ENCODE peak calls at places on chromosomes 11 and 22, in six cellular contexts. P is A549, G is GM23338, W is SK-N-SH, Q is HCT116, F is K562. O is an unnamed sample.
A peak's percentile ranks its signal among the peaks of the same experiment; 100 is the strongest.

GRCh38 chr11:11842426-11843008 is 745 bp downstream of the USP47 start:
- DNase-seq in F (peak; percentile 82), P (peak; percentile 66), G (peak; percentile 58), W (peak; percentile 54), Q (peak; percentile 53), O (peak; percentile 86)

GRCh38 chr11:13140028-13140870 is 131.1 kb downstream of the RASSF10 start:
- DNase-seq in P (peak; percentile 81), W (no peak), Q (no peak), F (no peak), G (no peak), O (no peak)

GRCh38 chr11:64859542-64860414 is 15.3 kb upstream of the CDC42BPG start:
- DNase-seq in F (no peak), P (no peak), Q (no peak), G (no peak), W (no peak), O (peak; percentile 75)

GRCh38 chr11:38530226-38530625 is 1932.2 kb upstream of the RAG2 start:
- DNase-seq in F (no peak), G (no peak), Q (no peak), P (no peak), W (no peak), O (no peak)

GRCh38 chr11:78840623-78841022 is 266.0 kb upstream of the NARS2 start:
- DNase-seq in Q (no peak), G (no peak), F (no peak), W (no peak), P (no peak), O (no peak)

GRCh38 chr11:61826930-61827572 is 1.0 kb upstream of the FADS2 start:
- DNase-seq in W (peak; percentile 53), Q (no peak), G (no peak), P (no peak), F (no peak), O (peak; percentile 48)

GRCh38 chr22:46042786-46043185 is 65.8 kb upstream of the WNT7B start:
- DNase-seq in P (no peak), F (no peak), Q (no peak), G (no peak), W (no peak), O (no peak)

GRCh38 chr11:128530119-128531091 is 57.0 kb downstream of the ETS1 start:
- DNase-seq in F (no peak), W (no peak), G (no peak), P (no peak), Q (no peak), O (no peak)

GRCh38 chr11:133945087-133945974 is 11.4 kb downstream of the IGSF9B start:
- DNase-seq in W (peak; percentile 78), Q (no peak), P (no peak), G (no peak), F (peak; percentile 21), O (no peak)

GRCh38 chr22:49209452-49210195 is 618.0 kb downstream of the BRD1 start:
- DNase-seq in P (no peak), G (no peak), W (peak; percentile 54), F (no peak), Q (no peak), O (no peak)

GRCh38 chr11:61080526-61080925 is 21.8 kb upstream of the CD5 start:
- DNase-seq in W (no peak), F (no peak), P (no peak), G (no peak), Q (no peak), O (no peak)

GRCh38 chr11:105610796-105611361 is 1.0 kb downstream of the GRIA4 start:
- DNase-seq in P (no peak), F (no peak), Q (no peak), W (no peak), G (no peak), O (no peak)

GRCh38 chr11:7204778-7205177 is 46.9 kb upstream of the SYT9 start:
- DNase-seq in W (no peak), F (no peak), G (no peak), P (no peak), Q (no peak), O (no peak)

GRCh38 chr11:15764329-15764728 is 592.0 kb downstream of the SOX6 start:
- DNase-seq in Q (no peak), P (no peak), W (no peak), G (no peak), F (no peak), O (no peak)

GRCh38 chr11:79285756-79286155 is 155.1 kb downstream of the TENM4 start:
- DNase-seq in P (no peak), G (no peak), F (no peak), W (no peak), Q (no peak), O (no peak)

GRCh38 chr22:24149191-24149590 is 32.1 kb upstream of the SUSD2 start:
- DNase-seq in W (no peak), G (no peak), F (no peak), Q (no peak), P (no peak), O (no peak)

GRCh38 chr22:39384750-39385480 is 14.7 kb upstream of the TAB1 start:
- DNase-seq in F (peak; percentile 63), Q (no peak), P (peak; percentile 33), G (peak; percentile 87), W (peak; percentile 37), O (no peak)

GRCh38 chr22:47199261-47199948 is 437.0 kb downstream of the TBC1D22A start:
- DNase-seq in F (no peak), Q (no peak), P (no peak), G (no peak), W (no peak), O (no peak)

GRCh38 chr11:120566176-120566575 is 54.6 kb downstream of the GRIK4 start:
- DNase-seq in P (no peak), G (no peak), Q (peak; percentile 65), F (no peak), W (no peak), O (no peak)

GRCh38 chr11:47443817-47444216 is 5.1 kb downstream of the RAPSN start:
- DNase-seq in W (no peak), F (no peak), Q (no peak), G (no peak), P (no peak), O (no peak)

GRCh38 chr11:91350931-91351330 is 873.7 kb upstream of the FAT3 start:
- DNase-seq in G (peak; percentile 34), F (no peak), P (no peak), W (no peak), Q (no peak), O (no peak)

GRCh38 chr22:23137905-23138520 is 3.8 kb downstream of the RSPH14 start:
- DNase-seq in P (no peak), W (no peak), F (no peak), G (no peak), Q (no peak), O (peak; percentile 88)

GRCh38 chr11:15653191-15653590 is 538.5 kb downstream of the INSC start:
- DNase-seq in P (no peak), W (no peak), G (no peak), Q (no peak), F (no peak), O (no peak)

GRCh38 chr11:73729594-73730206 is 31.2 kb downstream of the RAB6A start:
- DNase-seq in P (peak; percentile 28), W (peak; percentile 40), Q (peak; percentile 4), G (peak; percentile 86), F (peak; percentile 46), O (no peak)

GRCh38 chr11:115736146-115736545 is 231.9 kb upstream of the CADM1 start:
- DNase-seq in G (no peak), F (no peak), W (no peak), P (no peak), Q (no peak), O (no peak)

GRCh38 chr11:104565581-104565956 is 332.7 kb downstream of the CASP12 start:
- DNase-seq in P (no peak), F (no peak), W (no peak), Q (no peak), G (no peak), O (no peak)

GRCh38 chr11:75714211-75714610 is 3.4 kb upstream of the MOGAT2 start:
- DNase-seq in P (no peak), G (no peak), F (peak; percentile 82), W (peak; percentile 60), Q (no peak), O (no peak)

GRCh38 chr11:2298795-2299747 is 2.6 kb downstream of the C11orf21 start:
- DNase-seq in P (peak; percentile 57), F (peak; percentile 65), W (peak; percentile 62), Q (no peak), G (peak; percentile 75), O (no peak)
- TF ChIP-seq REST in P (no peak), F (no peak), W (no peak), Q (no peak), G (no peak), O (no peak)

GRCh38 chr11:59705281-59705680 is 8.4 kb downstream of the OR10V1 start:
- DNase-seq in W (no peak), Q (no peak), F (no peak), G (no peak), P (no peak), O (no peak)

GRCh38 chr11:59707371-59707770 is 6.3 kb downstream of the OR10V1 start:
- DNase-seq in Q (no peak), F (no peak), G (no peak), P (no peak), W (no peak), O (no peak)

GRCh38 chr11:59708537-59708936 is 5.1 kb downstream of the OR10V1 start:
- DNase-seq in W (no peak), P (no peak), G (no peak), F (no peak), Q (no peak), O (no peak)

GRCh38 chr11:59710136-59710847 is 3.4 kb downstream of the OR10V1 start:
- DNase-seq in W (no peak), F (peak; percentile 62), Q (no peak), P (no peak), G (no peak), O (no peak)

GRCh38 chr11:59706518-59707285 is 6.9 kb downstream of the OR10V1 start:
- DNase-seq in P (peak; percentile 35), W (no peak), Q (peak; percentile 50), G (no peak), F (peak; percentile 91), O (no peak)
- TF ChIP-seq REST in P (no peak), W (no peak), Q (no peak), G (no peak), F (no peak), O (no peak)

DNA sequence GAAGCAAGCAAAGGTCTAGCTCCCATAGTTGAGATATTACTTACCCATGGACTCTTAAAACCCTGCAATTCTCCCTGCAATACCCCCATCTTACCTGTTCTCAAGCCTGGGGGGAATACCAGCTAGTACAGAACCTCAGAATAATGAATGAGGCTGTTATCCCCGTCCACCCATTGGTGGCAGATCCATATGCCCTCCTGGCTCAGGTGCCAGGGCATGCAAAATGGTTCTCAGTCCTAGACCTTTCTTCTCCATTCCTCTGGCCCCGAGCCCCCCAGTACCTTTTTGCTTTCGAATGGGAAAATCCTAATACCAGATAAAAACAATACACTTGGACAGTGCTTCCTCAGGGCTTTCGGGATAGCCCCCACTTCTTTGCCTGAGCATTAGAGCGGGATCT is 86.4 kb downstream of the PIWIL4 start:
- DNase-seq in P (no peak), W (no peak), F (no peak), G (no peak), Q (no peak), O (no peak)
- TF ChIP-seq REST in P (no peak), W (no peak), F (no peak), G (no peak), Q (no peak), O (no peak)

DNA sequence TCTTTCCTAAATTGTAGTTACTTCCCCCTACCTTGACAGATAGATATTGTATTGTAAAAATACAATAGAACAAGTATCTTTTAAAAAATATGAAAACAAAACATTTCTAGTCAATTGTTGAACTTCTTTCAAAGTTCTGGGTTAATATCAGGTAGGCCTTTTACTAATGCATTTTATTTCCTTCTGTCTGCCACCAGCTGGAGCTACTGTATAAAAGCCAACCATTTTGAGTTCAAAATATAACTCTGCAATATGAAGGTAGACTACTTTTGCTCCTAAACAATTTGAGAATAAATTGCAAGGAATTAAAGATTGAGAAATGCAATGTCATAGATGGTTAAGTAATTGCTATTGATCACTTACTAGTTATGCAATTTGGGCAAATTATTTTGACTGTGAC is 22.1 kb upstream of the LIN7C start:
- DNase-seq in P (no peak), G (no peak), F (no peak), W (no peak), Q (no peak), O (no peak)
- TF ChIP-seq REST in P (no peak), G (no peak), F (no peak), W (no peak), Q (no peak), O (no peak)

O was measured in HL-60.